ENCODE peak calls at places on chromosomes 6 and 20, in six cellular contexts. D is hypothalamus, N is NCI-H2171 treated with DMSO at 0.1 percent for 48 hours, G is RPMI7951, P is mucosa of gallbladder, M is HT1080. E is an unnamed sample.

GRCh38 chr6:28944412-28945006 is 20.7 kb upstream of the TRIM27 start:
- DNase-seq in P (peak; percentile 60), G (peak; percentile 77), M (peak; percentile 80), N (peak; percentile 74), D (peak; percentile 31), E (peak; percentile 84)

GRCh38 chr6:134908906-134909516 is 40.9 kb downstream of the ALDH8A1 start:
- DNase-seq in G (peak; percentile 97), P (peak; percentile 18), D (no peak), N (no peak), M (peak; percentile 95), E (peak; percentile 67)

GRCh38 chr20:38308047-38308438 is 4.1 kb downstream of the BPI start:
- DNase-seq in D (no peak), N (no peak), G (no peak), P (no peak), M (no peak), E (no peak)

GRCh38 chr6:143536461-143536865 is 24.9 kb upstream of the FUCA2 start:
- DNase-seq in M (peak; percentile 42), G (peak; percentile 55), P (peak; percentile 54), D (no peak), N (peak; percentile 12), E (peak; percentile 9)

GRCh38 chr6:135995160-135995898 is 143.8 kb downstream of the PDE7B start:
- DNase-seq in P (no peak), G (peak; percentile 84), N (no peak), M (peak; percentile 77), D (no peak), E (no peak)

GRCh38 chr6:43492673-43493072 is 15.3 kb downstream of the TJAP1 start:
- DNase-seq in G (no peak), P (no peak), M (no peak), D (no peak), N (no peak), E (no peak)

GRCh38 chr6:25542984-25543383 is 109.0 kb upstream of the SCGN start:
- DNase-seq in P (no peak), D (no peak), M (no peak), N (no peak), G (no peak), E (no peak)

GRCh38 chr20:4488407-4489339 is 233.0 kb upstream of the PRND start:
- DNase-seq in G (peak; percentile 97), N (no peak), P (no peak), D (no peak), M (peak; percentile 76), E (no peak)

GRCh38 chr6:15246217-15247211 is 645 bp downstream of the JARID2 start:
- DNase-seq in N (no peak), G (no peak), D (no peak), M (no peak), P (no peak), E (no peak)

GRCh38 chr20:28562510-28562898 is 2695.0 kb upstream of the DEFB115 start:
- DNase-seq in D (no peak), N (no peak), P (no peak), M (peak; percentile 80), G (peak; percentile 70), E (no peak)